ENCODE peak calls at places on chromosome 16, in eight cellular contexts. V is activated naive CD8-positive, alpha-beta T cell treated with anti-CD3 and anti-CD28 coated beads, Interleukin-2, amount 50 U/mL, for 24 hours; U is COR-L47; Z is DMS79; X is activated CD4-positive, alpha-beta T cell treated with anti-CD3 and anti-CD28 coated beads for 36 hours; E is GM23248; A is lower leg skin; I is gastrocnemius medialis. B is an unnamed sample.

GRCh38 chr16:1262846-1263221 is 7.0 kb downstream of the TPSD1 start:
- DNase-seq in Z (no peak), X (no peak), A (no peak), I (no peak), V (no peak), E (no peak), U (no peak), B (no peak)

GRCh38 chr16:77919761-77920415 is 102.5 kb upstream of the CLEC3A start:
- DNase-seq in Z (no peak), A (no peak), U (no peak), I (no peak), X (no peak), E (no peak), V (no peak), B (no peak)

GRCh38 chr16:81879625-81880024 is 100.5 kb downstream of the PLCG2 start:
- DNase-seq in Z (no peak), E (no peak), A (no peak), V (no peak), I (no peak), X (peak; percentile 40), U (no peak), B (no peak)

GRCh38 chr16:10988164-10988803 is 43.9 kb downstream of the CLEC16A start:
- DNase-seq in Z (no peak), X (peak; percentile 91), V (peak; percentile 81), U (no peak), A (no peak), E (peak; percentile 27), I (no peak), B (no peak)

GRCh38 chr16:9978160-9978725 is 204.0 kb downstream of the GRIN2A start:
- DNase-seq in E (no peak), U (no peak), V (no peak), A (no peak), I (no peak), X (no peak), Z (no peak), B (no peak)

GRCh38 chr16:74724820-74725549 is 24.3 kb upstream of the MLKL start:
- DNase-seq in V (no peak), U (no peak), E (peak; percentile 87), A (no peak), Z (no peak), X (no peak), I (no peak), B (no peak)

GRCh38 chr16:86495756-86496261 is 14.5 kb upstream of the FOXF1 start:
- DNase-seq in E (no peak), A (no peak), U (no peak), X (no peak), V (no peak), I (no peak), Z (no peak), B (no peak)

GRCh38 chr16:72722552-72722951 is 325.4 kb downstream of the ZFHX3 start:
- DNase-seq in U (peak; percentile 98), Z (no peak), V (no peak), X (no peak), I (no peak), A (no peak), E (no peak), B (no peak)

GRCh38 chr16:30518552-30518951 is 7.8 kb downstream of the ZNF768 start:
- DNase-seq in U (no peak), I (no peak), V (no peak), E (no peak), A (no peak), Z (no peak), X (no peak), B (no peak)

GRCh38 chr16:16124438-16124837 is 98.9 kb downstream of the ABCC6 start:
- DNase-seq in U (no peak), X (no peak), Z (no peak), E (no peak), A (no peak), V (no peak), I (no peak), B (no peak)